ENCODE peak calls at places on chromosomes 5 and 9, in ten cellular contexts. H is SW480; N is HS-5; P is NCI-H1417; S is HS-27A; M is CD8-positive, alpha-beta memory T cell; R is HFF-Myc; Y is AG04449; C is left ventricle myocardium inferior; W is upper lobe of right lung. X is an unnamed sample.

GRCh38 chr5:31186672-31187267 is 6.7 kb upstream of the CDH6 start:
- DNase-seq in R (peak), C (no peak), Y (no peak), N (peak), W (no peak), P (peak), S (no peak), H (peak), M (no peak), X (no peak)

GRCh38 chr9:5920860-5921328 is 30.2 kb downstream of the MLANA start:
- DNase-seq in R (no peak), H (no peak), W (no peak), M (no peak), S (no peak), N (peak), P (no peak), Y (peak), C (no peak), X (peak)

GRCh38 chr9:136328622-136329041 is 1.3 kb downstream of the GPSM1 start:
- DNase-seq in Y (no peak), S (no peak), R (no peak), N (no peak), W (no peak), P (peak), H (no peak), M (no peak), C (no peak), X (no peak)

GRCh38 chr5:154076240-154076922 is 37.6 kb downstream of the MFAP3 start:
- DNase-seq in N (no peak), S (no peak), H (no peak), M (no peak), Y (no peak), P (peak), R (no peak), C (no peak), W (no peak), X (no peak)

GRCh38 chr9:76512826-76513225 is 53.8 kb downstream of the GCNT1 start:
- DNase-seq in N (peak), M (no peak), W (no peak), S (no peak), P (no peak), H (no peak), R (no peak), C (no peak), Y (no peak), X (no peak)

GRCh38 chr9:127935765-127936221 is 1.9 kb downstream of the DPM2 start:
- DNase-seq in M (no peak), S (no peak), H (no peak), Y (no peak), R (no peak), W (no peak), C (no peak), N (no peak), P (no peak), X (no peak)

GRCh38 chr9:77218612-77219011 is 41.3 kb downstream of the VPS13A start:
- DNase-seq in N (peak), M (no peak), W (no peak), S (peak), Y (peak), R (peak), H (no peak), P (peak), C (no peak), X (peak)

GRCh38 chr9:3398232-3398648 is 127.6 kb downstream of the RFX3 start:
- DNase-seq in M (peak), W (no peak), P (no peak), R (no peak), N (no peak), C (no peak), Y (no peak), H (no peak), S (no peak), X (no peak)

GRCh38 chr9:82332018-82332773 is 343.6 kb downstream of the SPATA31D1 start:
- DNase-seq in W (no peak), H (peak), R (peak), N (peak), P (peak), Y (peak), M (no peak), S (no peak), C (no peak), X (peak)

GRCh38 chr9:35733109-35733541 is 659 bp downstream of the CREB3 start:
- DNase-seq in S (peak), H (peak), P (peak), R (no peak), C (no peak), W (no peak), N (no peak), Y (peak), M (peak), X (no peak)

GRCh38 chr9:119298076-119298853 is 71.0 kb downstream of the BRINP1 start:
- DNase-seq in W (no peak), P (no peak), R (no peak), S (no peak), H (no peak), Y (no peak), C (no peak), N (no peak), M (no peak), X (no peak)

GRCh38 chr5:29389993-29390392 is 1803.5 kb upstream of the CDH6 start:
- DNase-seq in M (no peak), P (no peak), Y (no peak), N (no peak), H (no peak), W (no peak), R (no peak), C (no peak), S (no peak), X (no peak)

GRCh38 chr5:80150731-80151130 is 105.1 kb downstream of the SERINC5 start:
- DNase-seq in W (no peak), P (no peak), S (no peak), M (peak), C (no peak), H (no peak), Y (no peak), R (no peak), N (no peak), X (no peak)

GRCh38 chr9:116494815-116495634 is 192.1 kb upstream of the TRIM32 start:
- DNase-seq in R (no peak), W (no peak), C (no peak), Y (no peak), S (no peak), M (no peak), P (peak), H (no peak), N (no peak), X (no peak)

GRCh38 chr9:118751848-118752223 is 617.4 kb downstream of the BRINP1 start:
- DNase-seq in R (no peak), P (no peak), S (no peak), W (no peak), N (no peak), C (no peak), Y (no peak), H (no peak), M (no peak), X (no peak)